ENCODE peak calls at places on chromosomes 5 and 9, in five cellular contexts. B is astrocyte, J is adrenal gland, L is SJSA1, F is iPS DF 6.9. W is an unnamed sample. For H3K4me1, the result is how much of the 10 kb centered on the place peaks cover.

GRCh38 chr5:145062280-145062679 is 772.9 kb downstream of the PRELID2 start:
- DNase-seq in L (no peak), B (peak), J (no peak), F (no peak), W (no peak)

GRCh38 chr5:110169461-110169860 is 479.7 kb downstream of the MAN2A1 start:
- DNase-seq in J (no peak), F (no peak), L (no peak), B (no peak), W (no peak)

GRCh38 chr5:14864181-14864812 is 7.3 kb downstream of the ANKH start:
- DNase-seq in J (no peak), L (peak), B (no peak), F (no peak), W (no peak)

GRCh38 chr9:114677418-114677817 is 4.6 kb downstream of the TEX48 start:
- DNase-seq in J (no peak), F (no peak), L (peak), B (peak), W (peak)

GRCh38 chr5:34866989-34867471 is 28.1 kb downstream of the TTC23L start:
- DNase-seq in J (peak), L (no peak), B (no peak), F (no peak), W (no peak)

GRCh38 chr9:23672121-23672520 is 153.9 kb downstream of the ELAVL2 start:
- DNase-seq in F (no peak), J (no peak), B (no peak), L (no peak), W (peak)

GRCh38 chr9:91948061-91948422 is 2.0 kb downstream of the ROR2 start:
- DNase-seq in B (no peak), F (no peak), J (no peak), L (no peak), W (no peak)

GRCh38 chr5:43313854-43314457 is 744 bp upstream of the HMGCS1 start:
- DNase-seq in L (no peak), J (no peak), B (peak), F (no peak), W (peak)

GRCh38 chr5:43041669-43042175 is 1.6 kb upstream of the ANXA2R start:
- DNase-seq in J (peak), L (peak), B (peak), F (no peak), W (peak)

GRCh38 chr9:79011461-79011860 is 560.3 kb upstream of the TLE4 start:
- DNase-seq in L (no peak), J (no peak), F (no peak), B (no peak), W (peak)

GRCh38 chr9:108813951-108814601 is 41.7 kb downstream of the ACTL7B start:
- DNase-seq in B (peak), L (peak), J (peak), F (no peak), W (peak)

GRCh38 chr5:78286288-78286687 is 8.2 kb downstream of the AP3B1 start:
- DNase-seq in F (no peak), B (no peak), L (no peak), J (no peak), W (no peak)

GRCh38 chr5:8184455-8185063 is 315.6 kb downstream of the MTRR start:
- DNase-seq in J (peak), F (peak), L (peak), B (no peak), W (peak)

GRCh38 chr9:129235041-129235930 is 57.2 kb upstream of the IER5L start:
- DNase-seq in J (no peak), L (no peak), F (no peak), B (no peak), W (no peak)

GRCh38 chr5:99866740-99867139 is 668.4 kb upstream of the FAM174A start:
- DNase-seq in L (no peak), F (no peak), J (no peak), B (no peak), W (no peak)

GRCh38 chr5:76765249-76765648 is 49.3 kb downstream of the F2R start:
- DNase-seq in B (peak), J (no peak), L (no peak), F (no peak), W (no peak)

GRCh38 chr9:72933730-72934665 is 18.9 kb downstream of the ALDH1A1 start:
- DNase-seq in F (no peak), J (no peak), B (no peak), L (no peak), W (no peak)

GRCh38 chr5:150352531-150353394 is 4.7 kb upstream of the TCOF1 start:
- DNase-seq in F (no peak), J (no peak), L (no peak), B (no peak), W (no peak)

GRCh38 chr9:106860731-106861584 is 2.0 kb upstream of the ZNF462 start:
- DNase-seq in L (peak), F (peak), B (peak), J (peak), W (no peak)

GRCh38 chr5:139982157-139982974 is 60.7 kb downstream of the NRG2 start:
- DNase-seq in F (no peak), B (peak), J (no peak), L (no peak), W (peak)

GRCh38 chr9:85740821-85741111 is 988 bp downstream of the AGTPBP1 start:
- DNase-seq in B (peak), J (no peak), F (no peak), L (no peak), W (no peak)

GRCh38 chr5:90555666-90556065 is 2.9 kb upstream of the ADGRV1 start:
- DNase-seq in B (no peak), F (no peak), J (no peak), L (no peak), W (no peak)

GRCh38 chr9:121529237-121529987 is 29.8 kb upstream of the GGTA1 start:
- DNase-seq in F (no peak), B (peak), L (peak), J (peak), W (peak)

GRCh38 chr9:69081261-69081660 is 45.7 kb downstream of the FXN start:
- DNase-seq in J (no peak), L (no peak), F (no peak), B (no peak), W (no peak)

GRCh38 chr9:112554516-112554915 is 67.9 kb downstream of the KIAA1958 start:
- DNase-seq in L (no peak), B (peak), J (no peak), F (no peak), W (no peak)

GRCh38 chr5:73411927-73412596 is 36.5 kb downstream of the FOXD1 start:
- DNase-seq in L (no peak), B (no peak), F (no peak), J (no peak), W (no peak)

GRCh38 chr5:116459306-116459705 is 115.3 kb downstream of the SEMA6A start:
- DNase-seq in L (no peak), B (no peak), J (no peak), F (no peak), W (no peak)

GRCh38 chr5:67331296-67331925 is 134.8 kb upstream of the CD180 start:
- DNase-seq in F (no peak), B (no peak), J (no peak), L (no peak), W (no peak)

GRCh38 chr9:108885643-108886348 is 23.7 kb downstream of the ACTL7A start:
- DNase-seq in J (peak), L (peak), B (peak), F (no peak), W (peak)

GRCh38 chr5:150377964-150378694 is 20.6 kb downstream of the TCOF1 start:
- DNase-seq in B (peak), L (peak), J (no peak), F (no peak), W (no peak)

GRCh38 chr9:95055851-95056551 is 261.5 kb downstream of the FANCC start:
- DNase-seq in B (peak), F (no peak), J (no peak), L (peak), W (peak)

GRCh38 chr5:1486271-1486670 is 37.5 kb downstream of the LPCAT1 start:
- DNase-seq in F (no peak), L (no peak), J (no peak), B (no peak), W (no peak)

GRCh38 chr5:1483856-1484255 is 38.6 kb upstream of the SLC6A3 start:
- DNase-seq in F (no peak), L (no peak), B (no peak), J (no peak), W (no peak)

GRCh38 chr5:1483064-1483463 is 37.8 kb upstream of the SLC6A3 start:
- DNase-seq in J (no peak), B (no peak), L (no peak), F (no peak), W (no peak)

GRCh38 chr5:1485320-1486118 is 38.2 kb downstream of the LPCAT1 start:
- DNase-seq in F (no peak), L (no peak), B (no peak), J (no peak), W (no peak)

DNA sequence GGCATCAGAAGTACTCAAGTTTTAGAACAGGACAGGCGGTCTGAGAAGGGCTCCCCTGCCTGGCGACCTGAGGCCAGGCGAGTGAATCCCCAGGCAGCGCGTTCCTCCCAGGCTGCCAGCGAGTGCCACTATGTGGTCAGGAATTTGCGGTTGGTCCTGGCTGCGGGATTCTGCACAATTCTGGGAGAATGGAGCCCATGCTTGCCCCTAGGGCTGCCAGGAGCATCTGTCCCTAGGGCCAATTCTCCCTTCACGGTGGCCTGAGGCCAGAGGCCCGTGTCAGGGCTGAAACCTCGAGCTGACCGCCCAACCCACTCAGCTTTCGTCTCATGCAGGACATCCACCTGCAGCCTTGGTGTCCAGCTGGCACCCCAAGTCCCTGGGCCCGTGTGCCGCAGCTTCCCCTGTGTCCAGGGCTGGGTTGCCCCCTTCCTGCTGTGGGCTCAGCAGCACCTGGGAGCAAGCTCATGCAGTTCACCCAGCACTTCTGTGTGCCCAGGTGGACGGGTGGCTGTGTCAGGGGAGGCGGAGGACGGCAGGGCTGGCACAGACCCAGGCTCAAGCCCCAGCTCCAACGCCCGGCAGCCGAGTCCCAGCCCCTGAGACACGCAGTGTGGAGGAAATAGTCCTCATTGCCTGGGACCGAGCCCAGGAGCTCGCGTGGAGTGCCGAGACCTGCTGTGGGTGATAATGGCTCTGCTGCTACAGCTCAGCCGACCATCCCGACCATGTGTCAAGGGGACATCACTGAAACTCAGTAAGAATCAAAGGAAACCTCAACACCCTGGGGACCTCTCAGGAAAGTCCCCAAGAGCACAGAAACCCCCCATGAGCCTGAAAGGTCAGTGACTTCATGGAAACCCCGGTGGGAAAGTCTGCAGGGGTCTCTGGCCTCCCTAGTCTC is 39.1 kb downstream of the LPCAT1 start:
- DNase-seq in L (no peak), F (no peak), J (no peak), B (no peak), W (no peak)
- H3K4me1 ChIP-seq in L (under half), F (under half), J (under half), B (under half), W (under half)

DNA sequence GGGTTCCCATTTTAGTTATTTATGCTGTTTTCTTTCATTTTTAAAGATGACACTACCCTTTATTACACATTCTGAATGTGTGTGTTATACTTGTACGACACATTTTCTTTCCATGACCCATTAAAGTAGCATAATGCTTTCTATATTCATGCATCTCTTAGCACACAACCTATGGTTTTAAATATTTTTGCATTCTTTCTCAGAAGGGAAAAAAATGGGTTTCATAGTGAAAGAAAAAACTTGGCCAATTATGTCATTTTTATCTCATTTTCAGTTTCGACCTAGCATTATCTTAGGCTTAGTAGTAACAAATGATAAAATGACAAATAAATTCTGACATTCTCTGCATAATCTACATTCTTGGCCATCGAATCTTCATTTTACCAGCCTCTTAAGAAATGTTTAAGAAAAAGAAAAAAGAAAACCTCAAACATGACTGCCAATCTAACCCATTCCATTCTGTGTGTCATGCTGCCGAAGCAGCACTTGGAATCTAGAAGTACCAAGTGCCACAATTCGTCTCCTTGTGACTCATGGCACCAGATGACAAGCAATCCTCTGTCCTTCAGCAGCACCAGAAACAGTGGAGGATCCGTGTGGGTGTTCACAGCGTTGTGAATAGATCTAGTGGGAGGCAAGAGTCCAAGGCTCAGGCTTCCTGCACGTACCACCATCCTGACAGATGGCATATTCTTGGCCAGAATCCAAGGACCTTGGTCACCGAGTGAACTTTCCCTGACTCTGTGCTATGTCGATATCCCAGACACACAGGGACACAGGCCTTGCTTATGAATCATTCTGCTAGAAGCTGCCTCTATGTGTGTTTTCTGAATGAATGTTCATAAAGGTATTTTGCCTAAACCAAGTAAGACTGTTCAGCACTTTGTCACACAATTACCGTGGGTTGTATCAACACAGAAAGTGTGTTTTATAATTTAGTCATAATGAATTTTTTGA is 502.7 kb downstream of the NR2F1-AS1 start:
- DNase-seq in J (peak), F (no peak), L (peak), B (peak), W (peak)
- H3K4me3 ChIP-seq in J (no peak), F (no peak), L (peak), B (peak), W (peak)

GRCh38 chr5:56585973-56586740 is 229.2 kb upstream of the MAP3K1 start:
- DNase-seq in J (peak), L (no peak), F (no peak), B (no peak), W (no peak)

GRCh38 chr5:56587381-56588124 is 227.8 kb upstream of the MAP3K1 start:
- DNase-seq in F (no peak), L (no peak), B (no peak), J (no peak), W (no peak)

GRCh38 chr5:56589486-56589870 is 225.9 kb upstream of the MAP3K1 start:
- DNase-seq in F (no peak), L (no peak), J (no peak), B (no peak), W (peak)

GRCh38 chr5:56588636-56589485 is 226.5 kb upstream of the MAP3K1 start:
- DNase-seq in F (no peak), J (peak), B (no peak), L (no peak), W (no peak)

DNA sequence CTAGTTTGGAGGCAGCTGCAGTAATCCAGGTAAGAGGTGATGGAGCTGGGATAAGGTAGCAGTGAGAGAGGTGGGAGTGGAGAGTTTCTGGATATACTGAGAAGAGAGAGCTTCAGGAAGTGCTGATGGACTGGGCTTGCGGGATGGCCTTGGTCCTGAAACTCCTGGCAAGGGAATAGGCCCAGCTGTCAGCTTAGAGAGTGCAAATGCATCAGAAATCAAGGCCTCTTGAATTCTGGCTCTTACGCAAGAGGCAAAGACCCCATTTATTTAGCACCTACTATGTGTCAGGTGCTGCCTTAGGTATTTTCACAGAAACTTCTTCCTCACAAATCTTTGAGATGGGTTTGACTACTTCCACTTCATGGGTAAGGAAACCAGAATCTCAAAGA is 227.2 kb upstream of the MAP3K1 start:
- DNase-seq in L (no peak), F (no peak), J (no peak), B (no peak), W (no peak)
- H3K4me1 ChIP-seq in L (under half), F (under half), J (under half), B (under half), W (under half)

GRCh38 chr5:154472871-154473580 is 5.0 kb downstream of the HAND1 start:
- DNase-seq in L (no peak), B (peak), F (no peak), J (no peak), W (no peak)

GRCh38 chr5:154474957-154475334 is 3.1 kb downstream of the HAND1 start:
- DNase-seq in J (no peak), F (no peak), L (no peak), B (no peak), W (no peak)

GRCh38 chr5:154473581-154474266 is 4.3 kb downstream of the HAND1 start:
- DNase-seq in B (no peak), L (no peak), F (no peak), J (no peak), W (no peak)

GRCh38 chr5:154475613-154476342 is 2.2 kb downstream of the HAND1 start:
- DNase-seq in B (no peak), L (no peak), F (no peak), J (no peak), W (no peak)

DNA sequence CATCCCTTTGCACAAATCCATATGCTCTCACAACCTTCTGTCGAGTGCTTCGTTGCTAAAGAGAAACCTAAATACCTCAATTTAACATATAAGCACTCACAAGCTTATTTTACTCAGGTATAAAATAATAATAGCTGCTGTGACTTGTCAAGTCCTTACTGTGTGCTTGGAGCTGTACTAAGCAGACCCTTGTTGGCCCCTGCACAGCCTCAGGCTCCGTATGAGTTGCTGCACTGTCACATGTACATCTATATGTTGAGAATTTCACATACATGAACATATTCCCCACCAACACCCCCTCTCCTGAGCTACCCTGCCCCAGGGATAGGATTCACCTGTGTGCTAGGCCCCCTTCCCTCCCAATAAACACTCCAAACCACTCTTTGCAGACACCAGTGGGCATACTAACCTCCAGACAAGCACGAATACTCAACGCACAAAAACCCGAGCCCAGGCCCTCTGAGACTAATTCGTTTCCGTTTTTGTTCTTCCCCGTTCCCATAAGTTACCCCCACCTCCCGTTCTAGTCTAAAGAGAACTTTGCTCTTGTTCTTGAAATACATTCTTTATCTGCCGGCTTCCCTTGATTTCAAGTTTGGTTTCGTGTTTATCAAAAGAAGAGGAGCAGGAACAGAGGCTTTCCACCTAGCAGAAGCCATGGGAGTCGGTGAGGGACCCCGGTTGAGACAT is 3.6 kb downstream of the HAND1 start:
- DNase-seq in L (no peak), F (no peak), J (no peak), B (no peak), W (no peak)
- H3K4me3 ChIP-seq in L (no peak), F (no peak), J (no peak), B (no peak), W (no peak)

DNA sequence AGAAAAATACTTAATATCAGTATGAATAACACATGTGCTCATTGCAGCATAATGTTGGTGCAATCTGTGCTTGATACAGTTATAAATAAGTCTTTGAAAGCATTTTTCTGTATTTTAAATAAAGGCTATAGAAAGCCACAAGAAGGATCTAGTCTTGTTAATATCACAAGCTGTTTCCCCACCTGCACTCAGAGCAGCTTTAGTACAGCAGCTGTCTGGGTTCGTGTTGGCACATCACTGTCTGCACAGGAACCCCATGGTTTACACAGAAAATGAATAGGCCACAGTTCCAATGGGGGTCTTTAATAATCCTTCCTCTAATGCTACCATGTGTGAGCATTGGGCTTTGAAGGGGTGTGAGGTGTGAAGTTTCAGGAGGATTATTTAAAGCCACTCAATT is 2269.7 kb downstream of the MAT2B start:
- DNase-seq in F (no peak), L (no peak), B (no peak), J (no peak), W (no peak)
- H3K4me1 ChIP-seq in F (under half), L (under half), B (under half), J (under half), W (under half)

GRCh38 chr9:20199111-20199510 is 410.3 kb upstream of the SLC24A2 start:
- DNase-seq in B (no peak), F (no peak), L (no peak), J (no peak), W (no peak)

GRCh38 chr9:20200900-20201495 is 412.2 kb upstream of the SLC24A2 start:
- DNase-seq in F (no peak), J (no peak), B (no peak), L (no peak), W (peak)

GRCh38 chr9:20197976-20198685 is 409.3 kb upstream of the SLC24A2 start:
- DNase-seq in L (no peak), B (no peak), J (no peak), F (no peak), W (no peak)
- H3K4me3 ChIP-seq in L (no peak), B (no peak), J (no peak), F (no peak), W (no peak)

GRCh38 chr9:93464395-93464794 is 11.0 kb upstream of the FAM120AOS start:
- DNase-seq in B (no peak), L (no peak), F (no peak), J (no peak), W (no peak)
- H3K4me1 ChIP-seq in B (under half), L (under half), F (under half), J (under half), W (under half)